ENCODE peak calls at places on chromosomes 6 and 20, in eight cellular contexts. R is mesothelial cell of epicardium; H is omental fat pad; G is lower lobe of right lung; Y is ecto neural progenitor cell; N is GM20000; T is activated CD4-positive, CD25-positive, alpha-beta regulatory T cell treated with anti-CD3 and anti-CD28 coated beads, Interleukin-2, amount 50 U/mL, for 16 hours; W is effector memory CD8-positive, alpha-beta T cell. X is an unnamed sample.
A peak's percentile ranks its signal among the peaks of the same experiment; 100 is the strongest.

GRCh38 chr20:39025883-39026282 is 63.7 kb downstream of the DHX35 start:
- DNase-seq in R (no peak), G (no peak), T (no peak), H (no peak), W (no peak), Y (no peak), N (no peak), X (no peak)

GRCh38 chr20:46260480-46260879 is 47.8 kb downstream of the CDH22 start:
- DNase-seq in R (no peak), W (no peak), Y (no peak), G (peak; percentile 67), H (no peak), T (no peak), N (no peak), X (no peak)

GRCh38 chr20:57256205-57256604 is 10.2 kb downstream of the BMP7 start:
- DNase-seq in H (no peak), G (no peak), T (no peak), W (no peak), N (no peak), Y (no peak), R (no peak), X (no peak)

GRCh38 chr20:49713779-49714712 is at the start of gene B4GALT5:
- DNase-seq in H (no peak), T (peak; percentile 21), N (peak; percentile 92), G (peak; percentile 78), W (peak; percentile 69), Y (peak; percentile 94), R (peak; percentile 76), X (peak; percentile 93)

GRCh38 chr6:26554669-26555504 is 16.7 kb downstream of the HMGN4 start:
- DNase-seq in H (no peak), T (peak; percentile 21), R (peak; percentile 61), N (peak; percentile 52), Y (peak; percentile 69), G (no peak), W (peak; percentile 64), X (peak; percentile 58)

GRCh38 chr6:106446287-106446885 is 85.9 kb downstream of the CRYBG1 start:
- DNase-seq in G (no peak), W (no peak), T (no peak), H (no peak), R (no peak), Y (no peak), N (peak; percentile 27), X (no peak)

GRCh38 chr6:112576421-112576820 is 229.3 kb downstream of the RFPL4B start:
- DNase-seq in W (no peak), G (no peak), T (no peak), N (no peak), R (no peak), Y (no peak), H (no peak), X (no peak)

GRCh38 chr20:38221041-38221589 is 39.4 kb downstream of the KIAA1755 start:
- DNase-seq in H (peak; percentile 82), G (peak; percentile 79), R (peak; percentile 94), W (peak; percentile 72), T (peak; percentile 34), Y (peak; percentile 94), N (peak; percentile 87), X (peak; percentile 89)

GRCh38 chr6:108738684-108739406 is 109.4 kb upstream of the ARMC2 start:
- DNase-seq in Y (no peak), R (no peak), H (no peak), G (no peak), W (no peak), N (no peak), T (no peak), X (no peak)

GRCh38 chr6:11328613-11329247 is 96.3 kb upstream of the NEDD9 start:
- DNase-seq in W (no peak), G (no peak), Y (no peak), N (no peak), R (no peak), T (no peak), H (no peak), X (no peak)

GRCh38 chr6:109299695-109300564 is 82.3 kb downstream of the CD164 start:
- DNase-seq in Y (no peak), R (no peak), N (no peak), W (no peak), T (no peak), H (no peak), G (no peak), X (no peak)

GRCh38 chr20:33803921-33804337 is 7.2 kb upstream of the CHMP4B start:
- DNase-seq in T (no peak), Y (no peak), N (no peak), W (no peak), H (no peak), G (no peak), R (no peak), X (no peak)

GRCh38 chr20:43710370-43711044 is 16.3 kb downstream of the GTSF1L start:
- DNase-seq in T (no peak), N (peak; percentile 57), G (no peak), H (no peak), W (no peak), R (no peak), Y (no peak), X (no peak)

GRCh38 chr6:117145940-117146339 is 119.4 kb upstream of the VGLL2 start:
- DNase-seq in Y (no peak), R (no peak), N (no peak), H (no peak), T (no peak), W (no peak), G (no peak), X (no peak)